ENCODE peak calls at places on chromosome 6, in eight cellular contexts. N, B, K, M, G, V, X and U are unnamed samples.

GRCh38 chr6:32854376-32855178 is 585 bp downstream of the PSMB9 start:
- DNase-seq in N (no peak), B (no peak), K (no peak), M (peak), G (peak), V (peak), X (no peak), U (no peak)

GRCh38 chr6:37688088-37688850 is 9.4 kb downstream of the MDGA1 start:
- DNase-seq in N (no peak), B (no peak), K (no peak), M (no peak), G (peak), V (no peak), X (no peak), U (no peak)

GRCh38 chr6:47234258-47234933 is 75.3 kb downstream of the TNFRSF21 start:
- DNase-seq in N (no peak), B (no peak), K (no peak), M (no peak), G (no peak), V (no peak), X (no peak), U (no peak)

GRCh38 chr6:150413768-150414167 is 45.0 kb downstream of the IYD start:
- DNase-seq in N (no peak), B (no peak), K (no peak), M (no peak), G (no peak), V (no peak), X (no peak), U (no peak)

GRCh38 chr6:71079707-71080106 is 122.8 kb upstream of the B3GAT2 start:
- DNase-seq in N (no peak), B (no peak), K (no peak), M (no peak), G (no peak), V (peak), X (peak), U (no peak)

GRCh38 chr6:50442531-50443040 is 270.7 kb upstream of the TFAP2D start:
- DNase-seq in N (no peak), B (no peak), K (no peak), M (no peak), G (no peak), V (no peak), X (no peak), U (no peak)

GRCh38 chr6:167849846-167850459 is 23.2 kb downstream of the AFDN start:
- DNase-seq in N (no peak), B (peak), K (peak), M (no peak), G (peak), V (peak), X (no peak), U (peak)

GRCh38 chr6:145151624-145152023 is 583.7 kb downstream of the EPM2A start:
- DNase-seq in N (no peak), B (no peak), K (no peak), M (no peak), G (no peak), V (no peak), X (no peak), U (no peak)

GRCh38 chr6:1913572-1913971 is 303.9 kb downstream of the FOXC1 start:
- DNase-seq in N (no peak), B (no peak), K (no peak), M (no peak), G (no peak), V (no peak), X (no peak), U (no peak)

GRCh38 chr6:161835426-161836029 is 561.7 kb upstream of the AGPAT4 start:
- DNase-seq in N (no peak), B (no peak), K (no peak), M (no peak), G (no peak), V (no peak), X (no peak), U (no peak)

GRCh38 chr6:117601811-117602150 is 530 bp downstream of the GOPC start:
- DNase-seq in N (no peak), B (no peak), K (no peak), M (peak), G (peak), V (peak), X (no peak), U (no peak)

GRCh38 chr6:108380876-108381275 is 86.0 kb downstream of the AFG1L start:
- DNase-seq in N (no peak), B (no peak), K (no peak), M (no peak), G (no peak), V (no peak), X (no peak), U (no peak)

GRCh38 chr6:43077981-43078411 is 1.9 kb downstream of the PTK7 start:
- DNase-seq in N (no peak), B (peak), K (no peak), M (no peak), G (no peak), V (no peak), X (peak), U (no peak)

GRCh38 chr6:55009114-55009513 is 162.5 kb downstream of the FAM83B start:
- DNase-seq in N (no peak), B (peak), K (no peak), M (no peak), G (no peak), V (no peak), X (no peak), U (no peak)

GRCh38 chr6:5201271-5201670 is 59.5 kb downstream of the LYRM4 start:
- DNase-seq in N (no peak), B (peak), K (no peak), M (no peak), G (no peak), V (no peak), X (no peak), U (no peak)

GRCh38 chr6:42947950-42948349 is 12.6 kb upstream of the GNMT start:
- DNase-seq in N (no peak), B (no peak), K (no peak), M (no peak), G (no peak), V (no peak), X (no peak), U (no peak)

GRCh38 chr6:130296854-130297253 is 69.0 kb upstream of the TMEM200A start:
- DNase-seq in N (no peak), B (no peak), K (no peak), M (no peak), G (no peak), V (peak), X (no peak), U (no peak)

GRCh38 chr6:36024154-36024760 is at the start of gene SLC26A8:
- DNase-seq in N (no peak), B (peak), K (no peak), M (no peak), G (no peak), V (no peak), X (no peak), U (no peak)

GRCh38 chr6:5123296-5124135 is 38.4 kb downstream of the PPP1R3G start:
- DNase-seq in N (no peak), B (no peak), K (no peak), M (no peak), G (no peak), V (no peak), X (no peak), U (no peak)

GRCh38 chr6:135506270-135506997 is 8.9 kb upstream of the AHI1 start:
- DNase-seq in N (no peak), B (peak), K (peak), M (no peak), G (peak), V (peak), X (no peak), U (no peak)

GRCh38 chr6:111805511-111806181 is 67.6 kb downstream of the FYN start:
- DNase-seq in N (no peak), B (peak), K (peak), M (no peak), G (no peak), V (peak), X (no peak), U (no peak)

GRCh38 chr6:132961610-132962009 is 147.2 kb downstream of the RPS12 start:
- DNase-seq in N (no peak), B (peak), K (no peak), M (no peak), G (no peak), V (no peak), X (no peak), U (no peak)

GRCh38 chr6:118867181-118867580 is 26.8 kb upstream of the ASF1A start:
- DNase-seq in N (no peak), B (no peak), K (no peak), M (no peak), G (no peak), V (no peak), X (no peak), U (no peak)

GRCh38 chr6:26478985-26479278 is 21.2 kb upstream of the BTN1A1 start:
- DNase-seq in N (no peak), B (no peak), K (no peak), M (no peak), G (no peak), V (no peak), X (no peak), U (no peak)

GRCh38 chr6:5529015-5529414 is 267.7 kb downstream of the FARS2 start:
- DNase-seq in N (no peak), B (no peak), K (no peak), M (no peak), G (no peak), V (no peak), X (no peak), U (no peak)

GRCh38 chr6:2715737-2716136 is 35.0 kb downstream of the MYLK4 start:
- DNase-seq in N (no peak), B (no peak), K (no peak), M (no peak), G (no peak), V (no peak), X (no peak), U (no peak)

GRCh38 chr6:156933201-156934053 is 156.2 kb downstream of the ARID1B start:
- DNase-seq in N (no peak), B (peak), K (no peak), M (no peak), G (no peak), V (no peak), X (no peak), U (peak)

GRCh38 chr6:142071981-142072380 is 60.7 kb upstream of the GJE1 start:
- DNase-seq in N (no peak), B (peak), K (no peak), M (no peak), G (no peak), V (no peak), X (no peak), U (no peak)

GRCh38 chr6:142592876-142593275 is 291.1 kb downstream of the ADGRG6 start:
- DNase-seq in N (no peak), B (no peak), K (no peak), M (no peak), G (no peak), V (peak), X (no peak), U (peak)

GRCh38 chr6:32073066-32073465 is 34.9 kb downstream of the CYP21A2 start:
- DNase-seq in N (no peak), B (peak), K (no peak), M (no peak), G (no peak), V (no peak), X (no peak), U (no peak)

GRCh38 chr6:70537266-70537665 is 29.5 kb upstream of the SDHAF4 start:
- DNase-seq in N (no peak), B (no peak), K (no peak), M (no peak), G (no peak), V (no peak), X (no peak), U (no peak)

GRCh38 chr6:85015396-85015990 is 251.1 kb upstream of the TBX18 start:
- DNase-seq in N (no peak), B (peak), K (no peak), M (peak), G (no peak), V (no peak), X (no peak), U (peak)

GRCh38 chr6:85412926-85413325 is 37.0 kb upstream of the NT5E start:
- DNase-seq in N (no peak), B (no peak), K (no peak), M (no peak), G (no peak), V (no peak), X (no peak), U (no peak)

GRCh38 chr6:93644611-93645010 is 225.3 kb upstream of the EPHA7 start:
- DNase-seq in N (no peak), B (no peak), K (no peak), M (no peak), G (no peak), V (no peak), X (no peak), U (peak)

DNA sequence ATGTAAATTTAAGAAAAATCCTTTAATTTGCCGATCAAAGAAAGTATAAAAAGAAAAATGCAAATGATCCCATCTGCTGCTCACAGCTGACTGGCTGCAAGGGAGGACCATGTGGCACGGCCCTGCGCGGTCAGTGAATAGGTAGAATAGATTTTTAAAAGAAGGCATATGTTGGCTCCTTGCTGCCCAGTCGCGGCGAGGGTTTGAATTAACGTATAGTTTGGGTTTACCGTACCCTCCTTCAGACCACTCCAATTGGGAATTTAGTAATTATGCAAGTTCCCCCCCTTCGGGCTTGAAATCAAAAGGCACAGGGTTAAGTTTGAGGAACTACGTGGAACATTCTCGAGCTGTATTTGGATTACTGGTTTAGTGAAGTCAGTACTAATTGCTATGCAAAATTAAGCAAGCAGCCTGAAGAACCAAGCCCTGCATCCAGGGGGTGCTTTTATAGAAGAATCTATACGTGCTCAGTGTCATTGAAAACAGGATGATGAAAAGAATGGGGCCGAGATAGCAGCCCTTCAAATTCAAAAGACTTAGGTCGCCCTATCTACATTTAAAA is 1.1 kb upstream of the BEND3 start:
- DNase-seq in N (no peak), B (peak), K (peak), M (no peak), G (peak), V (peak), X (no peak), U (no peak)
- TF ChIP-seq CTCF in N (peak), B (no peak), K (no peak), M (no peak), G (peak), V (no peak), X (no peak), U (no peak)

DNA sequence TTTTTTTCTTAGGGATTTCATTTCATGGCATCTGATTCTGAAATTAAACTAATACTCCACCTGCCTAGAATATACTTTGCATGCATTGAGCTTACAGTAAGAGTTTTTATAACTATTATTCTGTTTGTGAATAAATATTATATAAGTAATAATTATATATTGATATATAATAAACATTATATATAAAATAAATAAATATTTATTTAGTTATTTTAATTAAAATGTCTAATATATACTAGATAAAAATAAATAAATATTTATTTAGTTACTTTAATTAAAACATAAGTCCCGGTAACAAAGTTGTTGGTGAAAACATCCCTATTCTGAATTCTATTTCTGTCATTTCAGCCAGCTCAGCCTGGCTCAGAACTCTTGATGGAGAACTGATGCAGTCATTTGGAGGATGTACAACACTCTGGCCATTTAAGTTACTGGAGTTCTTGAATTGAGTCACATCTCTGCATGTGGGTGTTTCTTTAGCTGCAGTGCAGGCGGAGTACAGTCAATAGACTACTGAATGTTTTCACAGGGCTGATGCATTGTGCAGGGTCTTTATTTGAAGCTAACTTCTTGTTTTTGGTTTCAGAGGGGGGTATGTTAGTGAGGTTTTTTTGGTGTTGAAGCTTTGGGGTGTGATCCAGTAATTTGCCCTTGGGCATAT is 508.9 kb upstream of the ADGRB3 start:
- DNase-seq in N (no peak), B (no peak), K (no peak), M (no peak), G (no peak), V (no peak), X (no peak), U (no peak)
- H3K4me3 ChIP-seq in N (no peak), B (no peak), K (no peak), M (no peak), G (no peak), V (no peak), X (no peak), U (no peak)

DNA sequence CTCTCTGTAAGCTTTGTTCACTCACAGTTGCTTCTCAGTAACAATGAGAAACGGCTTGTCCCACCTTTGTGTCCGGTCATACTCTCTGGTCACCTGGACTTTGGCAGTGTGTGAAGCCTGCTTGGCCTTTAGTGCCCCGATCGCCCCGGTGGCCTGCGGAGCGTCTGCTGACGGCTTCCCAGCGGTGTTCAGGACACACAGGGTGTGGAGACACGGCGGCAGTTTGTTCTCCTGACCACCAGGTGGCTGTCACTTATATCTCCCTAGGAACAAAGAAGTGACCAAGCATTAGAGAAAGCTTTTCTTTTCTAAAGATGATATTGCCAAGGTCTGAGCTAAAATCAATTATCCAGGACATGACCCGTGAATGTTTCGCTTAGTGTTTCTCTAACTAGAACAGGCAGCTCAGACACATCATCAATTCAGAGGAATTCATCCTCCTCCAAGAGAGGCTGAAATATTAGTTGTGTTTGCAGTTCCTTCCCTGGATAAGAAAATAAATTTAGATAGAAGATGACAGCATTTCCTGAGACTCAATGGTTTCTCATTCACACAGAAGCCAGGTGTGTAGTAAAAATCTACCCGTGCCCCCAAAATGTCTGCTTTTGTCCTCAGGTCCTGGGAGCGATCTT is 167.4 kb upstream of the THBS2 start:
- DNase-seq in N (no peak), B (peak), K (peak), M (no peak), G (peak), V (no peak), X (no peak), U (peak)
- TF ChIP-seq CTCF in N (peak), B (peak), K (peak), M (no peak), G (peak), V (no peak), X (no peak), U (peak)

DNA sequence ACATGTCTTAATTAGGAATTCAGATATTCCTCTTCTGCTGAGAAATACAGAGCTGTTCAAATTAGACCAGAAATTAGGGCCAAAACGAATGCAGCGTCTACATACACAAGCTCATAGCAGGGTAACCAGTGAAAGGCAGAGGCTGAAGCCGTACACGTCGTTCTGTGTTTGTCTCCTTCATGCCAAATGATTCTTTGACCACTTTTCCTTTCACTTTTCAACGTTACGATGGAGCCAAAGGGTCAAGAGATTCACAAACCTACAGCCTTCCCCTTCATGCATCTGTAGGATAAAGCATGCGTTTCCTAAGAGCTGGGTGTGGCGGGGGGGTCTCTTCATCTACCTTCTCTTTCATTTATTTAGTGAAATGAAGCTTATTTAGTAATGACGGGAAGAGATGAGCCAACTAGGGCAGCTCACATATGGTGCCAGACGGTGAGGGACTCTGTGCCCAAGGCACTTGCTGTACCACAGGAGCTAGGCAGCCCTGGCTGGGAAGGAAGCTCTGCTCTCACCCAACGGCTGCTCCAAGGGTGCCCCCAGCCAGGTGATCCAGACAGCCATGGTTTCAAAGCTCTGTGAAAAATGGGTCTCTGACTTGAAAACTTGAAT is 178.0 kb downstream of the ATXN1 start:
- DNase-seq in N (no peak), B (no peak), K (no peak), M (no peak), G (no peak), V (no peak), X (no peak), U (no peak)
- H3K4me3 ChIP-seq in N (no peak), B (no peak), K (no peak), M (peak), G (no peak), V (no peak), X (no peak), U (no peak)

GRCh38 chr6:151475653-151476523 is 17.9 kb upstream of the CCDC170 start:
- DNase-seq in N (no peak), B (peak), K (peak), M (no peak), G (peak), V (peak), X (no peak), U (no peak)
- TF ChIP-seq CTCF in N (peak), B (peak), K (peak), M (peak), G (peak), V (peak), X (peak), U (peak)

GRCh38 chr6:30679765-30680535 is 6.5 kb downstream of the PPP1R18 start:
- DNase-seq in N (no peak), B (peak), K (no peak), M (no peak), G (no peak), V (no peak), X (no peak), U (no peak)
- H3K4me3 ChIP-seq in N (peak), B (peak), K (no peak), M (no peak), G (no peak), V (peak), X (no peak), U (no peak)